ENCODE peak calls at places on chromosome 9, in five cellular contexts. L is activated T-cell treated with anti-CD3 and anti-CD28 coated beads, Interleukin-2, amount 50 U/mL, for 72 hours; F is HTR-8/SVneo; K is AML-193; H is stimulated activated CD4-positive, alpha-beta T cell treated with anti-CD3 and anti-CD28 coated beads, TNF-alpha, amount 100 ng/mL, for 4 hours. G is an unnamed sample.

GRCh38 chr9:73157811-73158210 is 6.1 kb downstream of the ANXA1 start:
- DNase-seq in L (no peak), F (no peak), K (no peak), H (no peak), G (no peak)

GRCh38 chr9:134885647-134886412 is 5.2 kb downstream of the FCN2 start:
- DNase-seq in L (no peak), F (no peak), K (no peak), H (no peak), G (no peak)

GRCh38 chr9:4510546-4511322 is 20.5 kb downstream of the SLC1A1 start:
- DNase-seq in L (no peak), F (no peak), K (no peak), H (no peak), G (no peak)

GRCh38 chr9:37582548-37583157 is 6.5 kb upstream of the FBXO10 start:
- DNase-seq in L (no peak), F (no peak), K (peak; percentile 57), H (no peak), G (peak; percentile 51)

GRCh38 chr9:113918697-113919390 is 42.7 kb downstream of the ZNF618 start:
- DNase-seq in L (no peak), F (no peak), K (no peak), H (no peak), G (no peak)

GRCh38 chr9:14343948-14344547 is 30.1 kb upstream of the NFIB start:
- DNase-seq in L (no peak), F (no peak), K (no peak), H (no peak), G (no peak)

GRCh38 chr9:131500377-131500776 is 2.3 kb upstream of the POMT1 start:
- DNase-seq in L (peak; percentile 89), F (no peak), K (no peak), H (peak; percentile 43), G (no peak)

GRCh38 chr9:94148419-94148818 is 64.2 kb downstream of the PTPDC1 start:
- DNase-seq in L (no peak), F (no peak), K (no peak), H (no peak), G (no peak)

GRCh38 chr9:124259273-124260078 is 1.7 kb downstream of the NEK6 start:
- DNase-seq in L (no peak), F (peak; percentile 61), K (peak; percentile 10), H (no peak), G (peak; percentile 85)

GRCh38 chr9:100577776-100578448 is at the start of gene CAVIN4:
- DNase-seq in L (no peak), F (no peak), K (no peak), H (no peak), G (no peak)

GRCh38 chr9:2816476-2817141 is 27.3 kb downstream of the PUM3 start:
- DNase-seq in L (no peak), F (no peak), K (no peak), H (no peak), G (peak; percentile 75)

GRCh38 chr9:135516132-135516860 is 4.9 kb upstream of the LCN1 start:
- DNase-seq in L (no peak), F (no peak), K (no peak), H (no peak), G (no peak)

GRCh38 chr9:123957168-123957721 is 27.3 kb upstream of the DENND1A start:
- DNase-seq in L (no peak), F (no peak), K (no peak), H (no peak), G (no peak)

GRCh38 chr9:14452539-14452938 is 138.6 kb upstream of the NFIB start:
- DNase-seq in L (no peak), F (no peak), K (no peak), H (no peak), G (no peak)

GRCh38 chr9:89854715-89855475 is 250.1 kb downstream of the GADD45G start:
- DNase-seq in L (no peak), F (no peak), K (no peak), H (no peak), G (no peak)

GRCh38 chr9:127380479-127380878 is 16.5 kb upstream of the SLC2A8 start:
- DNase-seq in L (no peak), F (no peak), K (no peak), H (no peak), G (no peak)

GRCh38 chr9:38374847-38375571 is 17.5 kb upstream of the ALDH1B1 start:
- DNase-seq in L (no peak), F (no peak), K (no peak), H (no peak), G (no peak)

GRCh38 chr9:212265-212664 is 2.4 kb upstream of the DOCK8 start:
- DNase-seq in L (no peak), F (no peak), K (peak; percentile 42), H (no peak), G (no peak)

GRCh38 chr9:112179816-112180215 is 4.7 kb upstream of the SUSD1 start:
- DNase-seq in L (no peak), F (no peak), K (no peak), H (no peak), G (peak; percentile 71)

GRCh38 chr9:36690769-36691168 is 118.1 kb downstream of the MELK start:
- DNase-seq in L (no peak), F (no peak), K (no peak), H (no peak), G (no peak)

GRCh38 chr9:14313378-14313940 is 482 bp downstream of the NFIB start:
- DNase-seq in L (no peak), F (no peak), K (no peak), H (no peak), G (peak; percentile 13)

GRCh38 chr9:135085830-135086546 is 1.5 kb upstream of the OLFM1 start:
- DNase-seq in L (peak; percentile 53), F (peak; percentile 66), K (no peak), H (no peak), G (peak; percentile 52)

GRCh38 chr9:135221951-135222631 is 134.6 kb downstream of the OLFM1 start:
- DNase-seq in L (no peak), F (no peak), K (no peak), H (no peak), G (no peak)

GRCh38 chr9:124047106-124047716 is 35.6 kb downstream of the LHX2 start:
- DNase-seq in L (no peak), F (no peak), K (no peak), H (no peak), G (no peak)

GRCh38 chr9:89662718-89663246 is 58.0 kb downstream of the GADD45G start:
- DNase-seq in L (no peak), F (no peak), K (no peak), H (no peak), G (no peak)

GRCh38 chr9:88187631-88188030 is 49.4 kb upstream of the SPATA31C2 start:
- DNase-seq in L (no peak), F (no peak), K (no peak), H (no peak), G (no peak)

GRCh38 chr9:121652838-121653231 is 1.4 kb downstream of the DAB2IP start:
- DNase-seq in L (no peak), F (no peak), K (no peak), H (no peak), G (no peak)

GRCh38 chr9:109411069-109411761 is 86.9 kb downstream of the PTPN3 start:
- DNase-seq in L (peak; percentile 73), F (no peak), K (peak; percentile 27), H (no peak), G (no peak)

GRCh38 chr9:137050570-137050969 is 3.3 kb downstream of the ENTPD2 start:
- DNase-seq in L (no peak), F (no peak), K (no peak), H (no peak), G (no peak)

GRCh38 chr9:71984388-71985069 is 73.1 kb downstream of the C9orf85 start:
- DNase-seq in L (no peak), F (no peak), K (no peak), H (no peak), G (peak; percentile 31)

GRCh38 chr9:128733256-128733655 is 9.3 kb upstream of the ZDHHC12 start:
- DNase-seq in L (no peak), F (peak; percentile 80), K (peak; percentile 23), H (no peak), G (peak; percentile 92)

GRCh38 chr9:123349691-123350480 is 6.1 kb upstream of the CRB2 start:
- DNase-seq in L (peak; percentile 72), F (peak; percentile 65), K (peak; percentile 34), H (peak; percentile 52), G (peak; percentile 42)

GRCh38 chr9:37036237-37037136 is 2.4 kb upstream of the PAX5 start:
- DNase-seq in L (peak; percentile 59), F (no peak), K (no peak), H (peak; percentile 20), G (no peak)

GRCh38 chr9:34377402-34377741 is 674 bp upstream of the MYORG start:
- DNase-seq in L (no peak), F (no peak), K (no peak), H (no peak), G (no peak)

GRCh38 chr9:3526903-3527652 is 1.3 kb upstream of the RFX3 start:
- DNase-seq in L (no peak), F (no peak), K (no peak), H (no peak), G (no peak)

G was measured in H4.